ENCODE peak calls at places on chromosomes 13 and 19, in six cellular contexts. X is ovary, N is psoas muscle, D is fibroblast of lung, U is heart right ventricle, B is cardiac muscle cell. C is an unnamed sample.

GRCh38 chr13:109156181-109156935 is 526.9 kb downstream of the MYO16 start:
- DNase-seq in X (no peak), N (no peak), D (peak; percentile 89), U (peak; percentile 54), B (peak; percentile 88), C (peak; percentile 63)

GRCh38 chr13:51559916-51560315 is 24.3 kb upstream of the WDFY2 start:
- DNase-seq in X (no peak), N (no peak), D (no peak), U (no peak), B (no peak), C (no peak)

GRCh38 chr13:19781526-19781925 is 1.2 kb downstream of the PSPC1 start:
- DNase-seq in X (no peak), N (no peak), D (peak; percentile 6), U (no peak), B (no peak), C (no peak)

GRCh38 chr13:100987993-100988392 is 313.4 kb upstream of the TMTC4 start:
- DNase-seq in X (no peak), N (no peak), D (no peak), U (no peak), B (no peak), C (no peak)

GRCh38 chr19:22603518-22604440 is 30.3 kb upstream of the ZNF492 start:
- DNase-seq in X (no peak), N (no peak), D (no peak), U (no peak), B (no peak), C (no peak)

GRCh38 chr13:27182054-27182453 is 10.4 kb upstream of the USP12 start:
- DNase-seq in X (no peak), N (no peak), D (no peak), U (no peak), B (no peak), C (no peak)

GRCh38 chr13:43005460-43006236 is 13.6 kb upstream of the EPSTI1 start:
- DNase-seq in X (no peak), N (no peak), D (peak; percentile 14), U (no peak), B (peak; percentile 71), C (no peak)

GRCh38 chr19:294819-295686 is 3.9 kb upstream of the PLPP2 start:
- DNase-seq in X (no peak), N (peak; percentile 52), D (no peak), U (no peak), B (peak; percentile 32), C (no peak)

GRCh38 chr13:48731957-48732569 is 78.3 kb downstream of the CYSLTR2 start:
- DNase-seq in X (no peak), N (peak; percentile 68), D (no peak), U (peak; percentile 46), B (peak; percentile 52), C (peak; percentile 56)

GRCh38 chr19:39303373-39304184 is 7.4 kb downstream of the IFNL1 start:
- DNase-seq in X (no peak), N (no peak), D (no peak), U (no peak), B (no peak), C (peak; percentile 12)

GRCh38 chr13:39499580-39499979 is 103.4 kb downstream of the LHFPL6 start:
- DNase-seq in X (no peak), N (no peak), D (no peak), U (no peak), B (no peak), C (no peak)

GRCh38 chr13:74052402-74052928 is 81.7 kb downstream of the KLF12 start:
- DNase-seq in X (no peak), N (no peak), D (no peak), U (no peak), B (no peak), C (peak; percentile 73)

GRCh38 chr19:8811315-8812172 is 20.6 kb downstream of the ZNF558 start:
- DNase-seq in X (no peak), N (no peak), D (peak; percentile 34), U (no peak), B (no peak), C (no peak)

GRCh38 chr13:94795292-94795691 is 82.9 kb upstream of the SOX21 start:
- DNase-seq in X (no peak), N (no peak), D (no peak), U (no peak), B (no peak), C (no peak)

GRCh38 chr13:75934889-75935288 is 298.8 kb downstream of the LMO7 start:
- DNase-seq in X (no peak), N (no peak), D (peak; percentile 9), U (no peak), B (no peak), C (no peak)

GRCh38 chr19:32809754-32810153 is 59.8 kb downstream of the SLC7A9 start:
- DNase-seq in X (no peak), N (no peak), D (no peak), U (no peak), B (no peak), C (no peak)

GRCh38 chr19:46670874-46671273 is 9.9 kb upstream of the DACT3 start:
- DNase-seq in X (no peak), N (no peak), D (no peak), U (no peak), B (no peak), C (no peak)

GRCh38 chr19:6412111-6412999 is 12.3 kb downstream of the KHSRP start:
- DNase-seq in X (peak; percentile 37), N (peak; percentile 56), D (peak; percentile 9), U (no peak), B (peak; percentile 27), C (no peak)

GRCh38 chr19:33458807-33459206 is 62.8 kb downstream of the PEPD start:
- DNase-seq in X (no peak), N (no peak), D (no peak), U (no peak), B (no peak), C (no peak)

GRCh38 chr13:86741762-86742285 is 929.3 kb upstream of the SLITRK5 start:
- DNase-seq in X (no peak), N (no peak), D (peak; percentile 11), U (no peak), B (no peak), C (no peak)

GRCh38 chr19:6230991-6231448 is 48.8 kb downstream of the MLLT1 start:
- DNase-seq in X (no peak), N (peak; percentile 39), D (no peak), U (no peak), B (no peak), C (no peak)

GRCh38 chr13:76816394-76816793 is 69.8 kb downstream of the KCTD12 start:
- DNase-seq in X (no peak), N (no peak), D (no peak), U (no peak), B (no peak), C (no peak)

GRCh38 chr13:45941261-45941660 is 89.7 kb upstream of the SIAH3 start:
- DNase-seq in X (no peak), N (no peak), D (no peak), U (no peak), B (no peak), C (no peak)

GRCh38 chr19:13036366-13036976 is 41.2 kb downstream of the NFIX start:
- DNase-seq in X (no peak), N (peak; percentile 87), D (no peak), U (no peak), B (peak; percentile 73), C (peak; percentile 76)

GRCh38 chr19:56637976-56638555 is 4.9 kb upstream of the SMIM17 start:
- DNase-seq in X (peak; percentile 63), N (no peak), D (peak; percentile 74), U (peak; percentile 79), B (peak; percentile 80), C (peak; percentile 84)

GRCh38 chr13:45441633-45442032 is 23.1 kb upstream of the COG3 start:
- DNase-seq in X (no peak), N (no peak), D (peak; percentile 15), U (no peak), B (peak; percentile 20), C (no peak)

GRCh38 chr13:67139551-67139950 is 90.6 kb downstream of the PCDH9 start:
- DNase-seq in X (no peak), N (no peak), D (peak; percentile 20), U (no peak), B (no peak), C (no peak)

GRCh38 chr13:50082426-50083283 is 67.4 kb downstream of the KCNRG start:
- DNase-seq in X (peak; percentile 27), N (peak; percentile 68), D (peak; percentile 69), U (peak; percentile 39), B (peak; percentile 75), C (peak; percentile 87)

GRCh38 chr13:57874530-57874929 is 243.0 kb downstream of the PCDH17 start:
- DNase-seq in X (no peak), N (no peak), D (no peak), U (no peak), B (no peak), C (no peak)
- H3K9me3 ChIP-seq in X (no peaks in the 10 kb centered on the region), N (no peaks in the 10 kb centered on the region), D (no peaks in the 10 kb centered on the region), U (no peaks in the 10 kb centered on the region), B (no peaks in the 10 kb centered on the region), C (no peaks in the 10 kb centered on the region)

DNA sequence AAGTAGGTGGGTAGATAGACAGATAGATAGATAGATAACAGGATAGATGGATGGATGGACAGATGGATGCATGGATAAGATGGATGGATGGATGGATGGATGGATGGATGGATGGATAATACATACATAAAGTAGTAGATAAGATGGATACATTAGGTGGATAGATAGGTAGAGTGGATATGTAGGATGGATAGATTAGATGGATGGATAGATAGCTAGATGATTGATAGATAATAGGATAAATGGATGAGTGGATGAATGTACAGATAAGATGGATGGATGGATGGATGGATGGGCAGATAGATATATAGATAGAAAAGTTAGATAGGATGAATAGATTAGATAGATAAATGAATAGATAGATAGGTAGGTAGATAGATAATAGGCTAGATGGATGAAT is 2.1 kb downstream of the CYP4F3 start:
- DNase-seq in X (no peak), N (no peak), D (no peak), U (no peak), B (no peak), C (no peak)
- H3K9me3 ChIP-seq in X (no peaks in the 10 kb centered on the region), N (no peaks in the 10 kb centered on the region), D (no peaks in the 10 kb centered on the region), U (no peaks in the 10 kb centered on the region), B (no peaks in the 10 kb centered on the region), C (peaks cover 3% of the 10 kb centered on the region)

GRCh38 chr19:53212703-53213320 is 19.7 kb upstream of the ZNF665 start:
- DNase-seq in X (no peak), N (no peak), D (no peak), U (no peak), B (no peak), C (no peak)
- H3K9me3 ChIP-seq in X (peaks cover 41% of the 10 kb centered on the region), N (peaks cover 97% of the 10 kb centered on the region), D (no peaks in the 10 kb centered on the region), U (peaks cover 43% of the 10 kb centered on the region), B (peaks cover 10% of the 10 kb centered on the region), C (peaks cover 22% of the 10 kb centered on the region)

DNA sequence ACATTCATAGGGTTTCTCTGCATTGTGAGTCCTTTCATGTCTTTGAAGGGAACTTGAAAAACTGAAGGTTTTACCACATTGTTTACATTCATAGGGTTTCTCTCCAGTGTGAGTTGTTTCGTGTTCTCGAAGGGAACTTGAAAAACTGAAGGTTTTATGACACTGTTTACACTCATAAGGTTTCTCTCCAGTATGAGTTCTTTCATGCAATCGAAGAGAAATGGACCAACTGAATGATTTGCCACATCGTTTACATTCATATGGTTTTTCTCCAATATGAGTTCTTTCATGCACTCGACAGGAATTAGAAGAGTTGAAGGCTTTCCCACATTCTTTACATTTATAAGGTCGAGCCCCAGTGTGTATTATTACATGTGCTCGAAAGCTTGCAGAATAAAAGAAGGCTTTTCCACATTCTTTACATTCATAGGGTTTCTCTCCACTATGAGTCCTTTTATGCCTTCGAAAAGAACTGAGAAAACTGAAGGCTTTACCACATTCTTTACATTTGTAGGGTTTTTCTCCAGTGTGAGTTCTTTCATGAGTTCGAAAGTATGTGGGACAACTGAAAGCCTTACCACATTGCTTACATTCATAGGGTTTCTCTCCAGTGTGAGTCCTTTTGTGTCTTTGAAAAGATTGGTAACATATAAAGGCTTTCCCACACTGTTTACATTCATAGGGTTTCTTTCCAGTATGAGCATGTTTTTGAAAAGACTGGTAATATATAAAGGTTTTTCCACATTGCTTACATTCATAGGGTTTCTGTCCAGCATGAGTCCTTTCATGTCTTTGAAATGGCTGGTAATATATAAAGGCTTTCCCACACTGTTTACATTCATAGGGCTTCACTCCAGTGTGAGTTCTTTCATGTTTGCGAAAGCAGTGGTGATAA is 20.7 kb downstream of the ZNF14 start:
- DNase-seq in X (no peak), N (no peak), D (no peak), U (no peak), B (no peak), C (no peak)
- H3K9me3 ChIP-seq in X (peaks cover 37% of the 10 kb centered on the region), N (peaks cover 100% of the 10 kb centered on the region), D (peaks cover 11% of the 10 kb centered on the region), U (peaks cover 27% of the 10 kb centered on the region), B (peaks cover 16% of the 10 kb centered on the region), C (peaks cover 38% of the 10 kb centered on the region)

C was measured in aorta.